ENCODE peak calls at places on chromosomes 7 and 10, in ten cellular contexts. One of them, this sample, is unnamed.

GRCh38 chr7:139647812-139648616 is 124.5 kb downstream of the CLEC2L start:
- DNase-seq in adrenal gland: no peak
- DNase-seq in CD8-positive, alpha-beta memory T cell: no peak
- DNase-seq in cardiac fibroblast: no peak
- DNase-seq in left lung: no peak
- DNase-seq in Panc1: no peak
- DNase-seq in epithelial cell of esophagus: no peak
- DNase-seq in IMR-90: peak; percentile 39
- DNase-seq in OCI-LY7: no peak
- DNase-seq in mammary epithelial cell: no peak
- DNase-seq in this sample: no peak

GRCh38 chr7:54788664-54789063 is 29.7 kb upstream of the SEC61G start:
- DNase-seq in adrenal gland: peak; percentile 74
- DNase-seq in CD8-positive, alpha-beta memory T cell: no peak
- DNase-seq in cardiac fibroblast: peak; percentile 90
- DNase-seq in left lung: no peak
- DNase-seq in Panc1: peak; percentile 94
- DNase-seq in epithelial cell of esophagus: peak; percentile 93
- DNase-seq in IMR-90: peak; percentile 96
- DNase-seq in OCI-LY7: no peak
- DNase-seq in mammary epithelial cell: peak; percentile 87
- DNase-seq in this sample: no peak

GRCh38 chr10:102413053-102413705 is 5.4 kb downstream of the PSD start:
- DNase-seq in adrenal gland: no peak
- DNase-seq in CD8-positive, alpha-beta memory T cell: no peak
- DNase-seq in cardiac fibroblast: peak; percentile 56
- DNase-seq in left lung: no peak
- DNase-seq in Panc1: no peak
- DNase-seq in epithelial cell of esophagus: no peak
- DNase-seq in IMR-90: no peak
- DNase-seq in OCI-LY7: peak; percentile 84
- DNase-seq in mammary epithelial cell: no peak
- DNase-seq in this sample: no peak

GRCh38 chr7:92697414-92697813 is 107.2 kb upstream of the FAM133B start:
- DNase-seq in adrenal gland: no peak
- DNase-seq in CD8-positive, alpha-beta memory T cell: no peak
- DNase-seq in cardiac fibroblast: no peak
- DNase-seq in left lung: no peak
- DNase-seq in Panc1: peak; percentile 22
- DNase-seq in epithelial cell of esophagus: no peak
- DNase-seq in IMR-90: no peak
- DNase-seq in OCI-LY7: no peak
- DNase-seq in mammary epithelial cell: no peak
- DNase-seq in this sample: no peak

GRCh38 chr10:55989188-55989587 is 371.9 kb downstream of the ZWINT start:
- DNase-seq in adrenal gland: no peak
- DNase-seq in CD8-positive, alpha-beta memory T cell: no peak
- DNase-seq in cardiac fibroblast: no peak
- DNase-seq in left lung: no peak
- DNase-seq in Panc1: no peak
- DNase-seq in epithelial cell of esophagus: no peak
- DNase-seq in IMR-90: no peak
- DNase-seq in OCI-LY7: no peak
- DNase-seq in mammary epithelial cell: no peak
- DNase-seq in this sample: no peak

GRCh38 chr10:33720161-33720560 is 385.7 kb upstream of the NRP1 start:
- DNase-seq in adrenal gland: no peak
- DNase-seq in CD8-positive, alpha-beta memory T cell: no peak
- DNase-seq in cardiac fibroblast: no peak
- DNase-seq in left lung: no peak
- DNase-seq in Panc1: no peak
- DNase-seq in epithelial cell of esophagus: no peak
- DNase-seq in IMR-90: no peak
- DNase-seq in OCI-LY7: no peak
- DNase-seq in mammary epithelial cell: no peak
- DNase-seq in this sample: no peak

GRCh38 chr10:43138757-43139241 is 554 bp downstream of the CSGALNACT2 start:
- DNase-seq in adrenal gland: no peak
- DNase-seq in CD8-positive, alpha-beta memory T cell: peak; percentile 73
- DNase-seq in cardiac fibroblast: peak; percentile 36
- DNase-seq in left lung: no peak
- DNase-seq in Panc1: no peak
- DNase-seq in epithelial cell of esophagus: peak; percentile 46
- DNase-seq in IMR-90: peak; percentile 55
- DNase-seq in OCI-LY7: peak; percentile 72
- DNase-seq in mammary epithelial cell: peak; percentile 50
- DNase-seq in this sample: peak; percentile 56

GRCh38 chr10:15808204-15808797 is 52.0 kb downstream of the MINDY3 start:
- DNase-seq in adrenal gland: no peak
- DNase-seq in CD8-positive, alpha-beta memory T cell: no peak
- DNase-seq in cardiac fibroblast: no peak
- DNase-seq in left lung: no peak
- DNase-seq in Panc1: no peak
- DNase-seq in epithelial cell of esophagus: no peak
- DNase-seq in IMR-90: no peak
- DNase-seq in OCI-LY7: no peak
- DNase-seq in mammary epithelial cell: no peak
- DNase-seq in this sample: no peak

GRCh38 chr7:25656581-25657026 is 428.3 kb upstream of the NPVF start:
- DNase-seq in adrenal gland: no peak
- DNase-seq in CD8-positive, alpha-beta memory T cell: no peak
- DNase-seq in cardiac fibroblast: peak; percentile 71
- DNase-seq in left lung: no peak
- DNase-seq in Panc1: no peak
- DNase-seq in epithelial cell of esophagus: no peak
- DNase-seq in IMR-90: no peak
- DNase-seq in OCI-LY7: no peak
- DNase-seq in mammary epithelial cell: no peak
- DNase-seq in this sample: no peak

GRCh38 chr7:96649981-96650380 is 59.7 kb downstream of the SEM1 start:
- DNase-seq in adrenal gland: no peak
- DNase-seq in CD8-positive, alpha-beta memory T cell: no peak
- DNase-seq in cardiac fibroblast: peak; percentile 5
- DNase-seq in left lung: no peak
- DNase-seq in Panc1: no peak
- DNase-seq in epithelial cell of esophagus: peak; percentile 1
- DNase-seq in IMR-90: peak; percentile 49
- DNase-seq in OCI-LY7: no peak
- DNase-seq in mammary epithelial cell: peak; percentile 13
- DNase-seq in this sample: no peak

GRCh38 chr10:58153751-58154150 is 113.9 kb downstream of the IPMK start:
- DNase-seq in adrenal gland: no peak
- DNase-seq in CD8-positive, alpha-beta memory T cell: no peak
- DNase-seq in cardiac fibroblast: peak; percentile 11
- DNase-seq in left lung: no peak
- DNase-seq in Panc1: no peak
- DNase-seq in epithelial cell of esophagus: no peak
- DNase-seq in IMR-90: no peak
- DNase-seq in OCI-LY7: no peak
- DNase-seq in mammary epithelial cell: no peak
- DNase-seq in this sample: no peak

GRCh38 chr7:108463613-108464012 is 7.4 kb upstream of the NRCAM start:
- DNase-seq in adrenal gland: no peak
- DNase-seq in CD8-positive, alpha-beta memory T cell: no peak
- DNase-seq in cardiac fibroblast: no peak
- DNase-seq in left lung: no peak
- DNase-seq in Panc1: no peak
- DNase-seq in epithelial cell of esophagus: no peak
- DNase-seq in IMR-90: no peak
- DNase-seq in OCI-LY7: no peak
- DNase-seq in mammary epithelial cell: no peak
- DNase-seq in this sample: no peak

GRCh38 chr10:128316925-128317324 is 190.7 kb upstream of the MKI67 start:
- DNase-seq in adrenal gland: no peak
- DNase-seq in CD8-positive, alpha-beta memory T cell: no peak
- DNase-seq in cardiac fibroblast: no peak
- DNase-seq in left lung: no peak
- DNase-seq in Panc1: no peak
- DNase-seq in epithelial cell of esophagus: no peak
- DNase-seq in IMR-90: no peak
- DNase-seq in OCI-LY7: no peak
- DNase-seq in mammary epithelial cell: no peak
- DNase-seq in this sample: no peak

GRCh38 chr10:73892314-73893080 is 18.1 kb upstream of the CAMK2G start:
- DNase-seq in adrenal gland: no peak
- DNase-seq in CD8-positive, alpha-beta memory T cell: no peak
- DNase-seq in cardiac fibroblast: peak; percentile 76
- DNase-seq in left lung: no peak
- DNase-seq in Panc1: no peak
- DNase-seq in epithelial cell of esophagus: peak; percentile 44
- DNase-seq in IMR-90: peak; percentile 72
- DNase-seq in OCI-LY7: no peak
- DNase-seq in mammary epithelial cell: no peak
- DNase-seq in this sample: no peak

GRCh38 chr10:3805227-3805790 is 20.3 kb upstream of the KLF6 start:
- DNase-seq in adrenal gland: peak; percentile 44
- DNase-seq in CD8-positive, alpha-beta memory T cell: peak; percentile 88
- DNase-seq in cardiac fibroblast: peak; percentile 85
- DNase-seq in left lung: no peak
- DNase-seq in Panc1: peak; percentile 91
- DNase-seq in epithelial cell of esophagus: peak; percentile 91
- DNase-seq in IMR-90: peak; percentile 83
- DNase-seq in OCI-LY7: peak; percentile 67
- DNase-seq in mammary epithelial cell: peak; percentile 91
- DNase-seq in this sample: no peak

GRCh38 chr10:44416021-44416758 is 31.3 kb upstream of the CXCL12 start:
- DNase-seq in adrenal gland: peak; percentile 9
- DNase-seq in CD8-positive, alpha-beta memory T cell: no peak
- DNase-seq in cardiac fibroblast: peak; percentile 33
- DNase-seq in left lung: no peak
- DNase-seq in Panc1: no peak
- DNase-seq in epithelial cell of esophagus: no peak
- DNase-seq in IMR-90: no peak
- DNase-seq in OCI-LY7: no peak
- DNase-seq in mammary epithelial cell: no peak
- DNase-seq in this sample: peak; percentile 57

GRCh38 chr10:18109471-18109870 is 30.8 kb upstream of the CACNB2 start:
- DNase-seq in adrenal gland: no peak
- DNase-seq in CD8-positive, alpha-beta memory T cell: no peak
- DNase-seq in cardiac fibroblast: no peak
- DNase-seq in left lung: no peak
- DNase-seq in Panc1: no peak
- DNase-seq in epithelial cell of esophagus: no peak
- DNase-seq in IMR-90: no peak
- DNase-seq in OCI-LY7: no peak
- DNase-seq in mammary epithelial cell: no peak
- DNase-seq in this sample: no peak

GRCh38 chr10:13891542-13892431 is 305.0 kb downstream of the PRPF18 start:
- DNase-seq in adrenal gland: no peak
- DNase-seq in CD8-positive, alpha-beta memory T cell: no peak
- DNase-seq in cardiac fibroblast: peak; percentile 33
- DNase-seq in left lung: peak; percentile 80
- DNase-seq in Panc1: no peak
- DNase-seq in epithelial cell of esophagus: peak; percentile 13
- DNase-seq in IMR-90: no peak
- DNase-seq in OCI-LY7: no peak
- DNase-seq in mammary epithelial cell: no peak
- DNase-seq in this sample: peak; percentile 57

GRCh38 chr7:102045681-102046372 is 228.4 kb downstream of the CUX1 start:
- DNase-seq in adrenal gland: no peak
- DNase-seq in CD8-positive, alpha-beta memory T cell: no peak
- DNase-seq in cardiac fibroblast: no peak
- DNase-seq in left lung: no peak
- DNase-seq in Panc1: no peak
- DNase-seq in epithelial cell of esophagus: no peak
- DNase-seq in IMR-90: no peak
- DNase-seq in OCI-LY7: no peak
- DNase-seq in mammary epithelial cell: no peak
- DNase-seq in this sample: no peak
- H3K4me3 ChIP-seq in adrenal gland: peak overlapping the region; percentile 16
- H3K4me3 ChIP-seq in CD8-positive, alpha-beta memory T cell: no peak overlapping the region
- H3K4me3 ChIP-seq in cardiac fibroblast: no peak overlapping the region
- H3K4me3 ChIP-seq in left lung: no peak overlapping the region
- H3K4me3 ChIP-seq in Panc1: no peak overlapping the region
- H3K4me3 ChIP-seq in epithelial cell of esophagus: no peak overlapping the region
- H3K4me3 ChIP-seq in IMR-90: no peak overlapping the region
- H3K4me3 ChIP-seq in OCI-LY7: no peak overlapping the region
- H3K4me3 ChIP-seq in mammary epithelial cell: no peak overlapping the region
- H3K4me3 ChIP-seq in this sample: no peak overlapping the region

GRCh38 chr10:119595715-119596515 is 849 bp downstream of the TIAL1 start:
- DNase-seq in adrenal gland: peak; percentile 49
- DNase-seq in CD8-positive, alpha-beta memory T cell: peak; percentile 35
- DNase-seq in cardiac fibroblast: peak; percentile 58
- DNase-seq in left lung: peak; percentile 86
- DNase-seq in Panc1: no peak
- DNase-seq in epithelial cell of esophagus: peak; percentile 41
- DNase-seq in IMR-90: peak; percentile 44
- DNase-seq in OCI-LY7: peak; percentile 40
- DNase-seq in mammary epithelial cell: peak; percentile 34
- DNase-seq in this sample: peak; percentile 63
- H3K4me3 ChIP-seq in adrenal gland: peak overlapping the region; percentile 84
- H3K4me3 ChIP-seq in CD8-positive, alpha-beta memory T cell: peak overlapping the region; percentile 100
- H3K4me3 ChIP-seq in cardiac fibroblast: peak overlapping the region; percentile 91
- H3K4me3 ChIP-seq in left lung: peak overlapping the region; percentile 84
- H3K4me3 ChIP-seq in Panc1: peak overlapping the region; percentile 89
- H3K4me3 ChIP-seq in epithelial cell of esophagus: peak overlapping the region; percentile 98
- H3K4me3 ChIP-seq in IMR-90: peak overlapping the region; percentile 78
- H3K4me3 ChIP-seq in OCI-LY7: peak overlapping the region; percentile 91
- H3K4me3 ChIP-seq in mammary epithelial cell: peak overlapping the region; percentile 62
- H3K4me3 ChIP-seq in this sample: peak overlapping the region; percentile 92

DNA sequence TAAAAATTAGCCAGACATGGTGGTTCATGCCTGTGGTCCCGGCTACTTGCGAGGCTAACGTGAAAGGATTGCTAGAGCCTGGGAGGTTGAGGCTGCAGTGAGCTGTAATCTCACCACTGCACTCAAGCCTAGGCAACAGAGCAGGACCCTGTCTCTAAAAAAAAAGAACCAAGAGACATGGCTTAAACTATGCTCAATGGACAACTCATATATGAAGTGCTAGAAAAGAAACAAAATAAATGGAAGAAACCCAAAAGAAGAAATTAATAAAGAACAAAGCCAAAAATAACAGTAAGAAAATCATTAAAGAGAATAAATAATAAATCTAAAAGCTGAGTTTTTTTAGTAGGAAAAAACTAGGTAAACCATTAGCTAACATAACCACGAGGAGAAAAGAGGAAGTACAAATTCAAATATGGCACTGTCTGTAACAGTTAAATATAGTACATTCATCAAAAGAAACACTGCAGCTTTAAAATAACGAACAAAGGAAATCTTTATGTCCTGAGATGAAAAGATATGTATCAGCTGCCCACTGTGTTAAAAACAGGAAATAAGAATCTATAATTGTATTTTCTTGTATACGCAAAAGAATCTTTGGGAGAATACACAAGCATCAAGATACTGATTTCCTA is 48.7 kb downstream of the UPF2 start:
- DNase-seq in adrenal gland: no peak
- DNase-seq in CD8-positive, alpha-beta memory T cell: no peak
- DNase-seq in cardiac fibroblast: no peak
- DNase-seq in left lung: no peak
- DNase-seq in Panc1: no peak
- DNase-seq in epithelial cell of esophagus: no peak
- DNase-seq in IMR-90: no peak
- DNase-seq in OCI-LY7: peak; percentile 88
- DNase-seq in mammary epithelial cell: no peak
- DNase-seq in this sample: no peak
- H3K4me3 ChIP-seq in adrenal gland: no peak overlapping the region
- H3K4me3 ChIP-seq in CD8-positive, alpha-beta memory T cell: no peak overlapping the region
- H3K4me3 ChIP-seq in cardiac fibroblast: no peak overlapping the region
- H3K4me3 ChIP-seq in left lung: no peak overlapping the region
- H3K4me3 ChIP-seq in Panc1: no peak overlapping the region
- H3K4me3 ChIP-seq in epithelial cell of esophagus: no peak overlapping the region
- H3K4me3 ChIP-seq in IMR-90: no peak overlapping the region
- H3K4me3 ChIP-seq in OCI-LY7: peak overlapping the region; percentile 29
- H3K4me3 ChIP-seq in mammary epithelial cell: no peak overlapping the region
- H3K4me3 ChIP-seq in this sample: no peak overlapping the region

GRCh38 chr7:540997-541396 is 21.4 kb upstream of the PDGFA start:
- DNase-seq in adrenal gland: no peak
- DNase-seq in CD8-positive, alpha-beta memory T cell: no peak
- DNase-seq in cardiac fibroblast: no peak
- DNase-seq in left lung: peak; percentile 48
- DNase-seq in Panc1: no peak
- DNase-seq in epithelial cell of esophagus: no peak
- DNase-seq in IMR-90: no peak
- DNase-seq in OCI-LY7: no peak
- DNase-seq in mammary epithelial cell: no peak
- DNase-seq in this sample: no peak
- H3K4me3 ChIP-seq in adrenal gland: no peak overlapping the region
- H3K4me3 ChIP-seq in CD8-positive, alpha-beta memory T cell: no peak overlapping the region
- H3K4me3 ChIP-seq in cardiac fibroblast: no peak overlapping the region
- H3K4me3 ChIP-seq in left lung: no peak overlapping the region
- H3K4me3 ChIP-seq in Panc1: no peak overlapping the region
- H3K4me3 ChIP-seq in epithelial cell of esophagus: no peak overlapping the region
- H3K4me3 ChIP-seq in IMR-90: no peak overlapping the region
- H3K4me3 ChIP-seq in OCI-LY7: no peak overlapping the region
- H3K4me3 ChIP-seq in mammary epithelial cell: no peak overlapping the region
- H3K4me3 ChIP-seq in this sample: no peak overlapping the region

This sample was measured in aorta.